ENCODE peak calls at places on chromosome 14, in eight cellular contexts. Y, L, K, S, N, V, R and J are unnamed samples.

GRCh38 chr14:59189281-59189821 is 884 bp downstream of the DAAM1 start:
- DNase-seq in Y (peak), L (no peak), K (no peak), S (peak), N (peak), V (no peak), R (no peak), J (peak)

GRCh38 chr14:69845787-69846186 is 33.4 kb upstream of the SMOC1 start:
- DNase-seq in Y (no peak), L (no peak), K (no peak), S (peak), N (no peak), V (no peak), R (no peak), J (no peak)

GRCh38 chr14:29653303-29653702 is 274.3 kb downstream of the PRKD1 start:
- DNase-seq in Y (no peak), L (no peak), K (no peak), S (no peak), N (no peak), V (no peak), R (no peak), J (no peak)

GRCh38 chr14:91891721-91892220 is 24.4 kb upstream of the TC2N start:
- DNase-seq in Y (no peak), L (no peak), K (peak), S (no peak), N (no peak), V (peak), R (no peak), J (peak)

GRCh38 chr14:95068091-95068490 is 89.2 kb downstream of the DICER1 start:
- DNase-seq in Y (no peak), L (no peak), K (no peak), S (no peak), N (no peak), V (peak), R (no peak), J (no peak)

GRCh38 chr14:53325176-53325806 is 172.2 kb upstream of the DDHD1 start:
- DNase-seq in Y (no peak), L (no peak), K (no peak), S (peak), N (no peak), V (no peak), R (no peak), J (no peak)

GRCh38 chr14:77746064-77746463 is 14.9 kb downstream of the SNW1 start:
- DNase-seq in Y (no peak), L (no peak), K (no peak), S (no peak), N (no peak), V (no peak), R (no peak), J (no peak)

GRCh38 chr14:62071029-62071428 is 308.8 kb downstream of the SNAPC1 start:
- DNase-seq in Y (no peak), L (no peak), K (no peak), S (no peak), N (no peak), V (no peak), R (no peak), J (no peak)

GRCh38 chr14:102630405-102630804 is 38.0 kb downstream of the RCOR1 start:
- DNase-seq in Y (no peak), L (no peak), K (no peak), S (no peak), N (no peak), V (no peak), R (no peak), J (no peak)

GRCh38 chr14:23483216-23483854 is 13.8 kb downstream of the NGDN start:
- DNase-seq in Y (no peak), L (no peak), K (peak), S (peak), N (peak), V (peak), R (no peak), J (no peak)

GRCh38 chr14:103027451-103027850 is 29.9 kb downstream of the CDC42BPB start:
- DNase-seq in Y (no peak), L (no peak), K (no peak), S (no peak), N (no peak), V (no peak), R (no peak), J (no peak)

GRCh38 chr14:60343571-60344071 is 94.6 kb downstream of the PPM1A start:
- DNase-seq in Y (no peak), L (no peak), K (no peak), S (no peak), N (no peak), V (no peak), R (no peak), J (no peak)

GRCh38 chr14:50038398-50039119 is 77.8 kb downstream of the VCPKMT start:
- DNase-seq in Y (no peak), L (no peak), K (no peak), S (peak), N (peak), V (no peak), R (peak), J (no peak)

GRCh38 chr14:57487771-57488170 is 5.9 kb downstream of the CCDC198 start:
- DNase-seq in Y (no peak), L (no peak), K (no peak), S (no peak), N (no peak), V (no peak), R (no peak), J (no peak)

GRCh38 chr14:28954025-28954424 is 187.4 kb downstream of the FOXG1 start:
- DNase-seq in Y (no peak), L (no peak), K (no peak), S (no peak), N (no peak), V (no peak), R (no peak), J (no peak)